ENCODE peak calls at places on chromosomes 7 and 10, in seven cellular contexts. X is upper lobe of right lung, Y is adrenal gland, S is BE2C, N is Peyer's patch, K is heart left ventricle, W is spleen. A is an unnamed sample. For H3K4me1, the result is how much of the 10 kb centered on the place peaks cover.

GRCh38 chr7:8365499-8366110 is 67.8 kb upstream of the NXPH1 start:
- DNase-seq in Y (no peak), K (no peak), W (no peak), X (no peak), N (no peak), S (peak), A (no peak)

GRCh38 chr7:69598487-69599148 is 343 bp downstream of the AUTS2 start:
- DNase-seq in W (peak), X (peak), Y (no peak), N (no peak), K (peak), S (no peak), A (no peak)

GRCh38 chr10:19713800-19714525 is 102.3 kb upstream of the PLXDC2 start:
- DNase-seq in S (no peak), K (no peak), X (no peak), W (no peak), Y (no peak), N (no peak), A (peak)

GRCh38 chr7:21198929-21199328 is 229.0 kb upstream of the SP4 start:
- DNase-seq in X (no peak), S (no peak), W (no peak), K (no peak), N (no peak), Y (no peak), A (no peak)

GRCh38 chr10:126088144-126088543 is 191.8 kb downstream of the FANK1 start:
- DNase-seq in S (no peak), Y (no peak), N (no peak), K (no peak), W (no peak), X (no peak), A (no peak)

GRCh38 chr7:131338990-131339389 is 11.3 kb downstream of the MKLN1 start:
- DNase-seq in K (no peak), X (no peak), N (no peak), Y (no peak), S (no peak), W (no peak), A (no peak)

GRCh38 chr10:97685395-97685958 is 1.6 kb downstream of the AVPI1 start:
- DNase-seq in N (no peak), S (peak), W (no peak), Y (peak), K (no peak), X (peak), A (no peak)

GRCh38 chr7:140639366-140640053 is 1.1 kb downstream of the DENND2A start:
- DNase-seq in Y (no peak), N (no peak), K (peak), W (peak), S (no peak), X (no peak), A (no peak)

GRCh38 chr7:106068986-106069385 is 43.1 kb downstream of the SYPL1 start:
- DNase-seq in X (no peak), Y (no peak), N (no peak), K (no peak), S (no peak), W (no peak), A (no peak)

GRCh38 chr7:8260871-8261707 is 878 bp downstream of the ICA1 start:
- DNase-seq in W (peak), K (peak), Y (peak), N (no peak), X (peak), S (peak), A (no peak)

GRCh38 chr7:2632717-2633537 is 1.1 kb downstream of the TTYH3 start:
- DNase-seq in N (peak), Y (peak), K (peak), S (peak), X (peak), W (peak), A (no peak)

GRCh38 chr10:31704195-31704594 is 224.4 kb downstream of the ARHGAP12 start:
- DNase-seq in Y (peak), X (no peak), N (no peak), S (no peak), W (no peak), K (no peak), A (no peak)

GRCh38 chr10:46556515-46557318 is at the start of gene GPRIN2:
- DNase-seq in K (peak), X (peak), W (peak), N (peak), Y (peak), S (peak), A (peak)

GRCh38 chr7:155738652-155739537 is 73.4 kb downstream of the SHH start:
- DNase-seq in X (peak), Y (peak), W (peak), K (peak), N (peak), S (peak), A (no peak)

GRCh38 chr7:39228946-39229345 is 251.2 kb downstream of the POU6F2 start:
- DNase-seq in N (no peak), W (no peak), X (no peak), K (no peak), S (no peak), Y (no peak), A (no peak)

GRCh38 chr7:112546723-112547513 is 66.1 kb downstream of the LSMEM1 start:
- DNase-seq in W (no peak), K (peak), N (no peak), S (peak), X (peak), Y (no peak), A (peak)

GRCh38 chr7:62361-63116 is 129.8 kb upstream of the FAM20C start:
- DNase-seq in N (no peak), K (no peak), Y (no peak), W (peak), S (no peak), X (peak), A (no peak)

GRCh38 chr7:91089382-91089963 is 174.8 kb upstream of the FZD1 start:
- DNase-seq in W (no peak), N (no peak), Y (peak), X (no peak), S (no peak), K (no peak), A (no peak)
- H3K4me3 ChIP-seq in W (no peak), N (no peak), Y (no peak), X (peak), S (no peak), K (peak), A (no peak)

GRCh38 chr10:123399276-123399839 is 245.2 kb downstream of the BUB3 start:
- DNase-seq in N (no peak), K (no peak), Y (no peak), W (no peak), S (no peak), X (no peak), A (no peak)
- H3K4me1 ChIP-seq in N (under half), K (under half), Y (under half), W (under half), S (under half), X (under half), A (under half)

GRCh38 chr10:5168897-5169296 is 16.1 kb downstream of the AKR1C8 start:
- DNase-seq in Y (no peak), W (no peak), X (no peak), S (no peak), N (no peak), K (no peak), A (no peak)
- H3K4me3 ChIP-seq in Y (no peak), W (no peak), X (no peak), S (no peak), N (no peak), K (no peak), A (no peak)

DNA sequence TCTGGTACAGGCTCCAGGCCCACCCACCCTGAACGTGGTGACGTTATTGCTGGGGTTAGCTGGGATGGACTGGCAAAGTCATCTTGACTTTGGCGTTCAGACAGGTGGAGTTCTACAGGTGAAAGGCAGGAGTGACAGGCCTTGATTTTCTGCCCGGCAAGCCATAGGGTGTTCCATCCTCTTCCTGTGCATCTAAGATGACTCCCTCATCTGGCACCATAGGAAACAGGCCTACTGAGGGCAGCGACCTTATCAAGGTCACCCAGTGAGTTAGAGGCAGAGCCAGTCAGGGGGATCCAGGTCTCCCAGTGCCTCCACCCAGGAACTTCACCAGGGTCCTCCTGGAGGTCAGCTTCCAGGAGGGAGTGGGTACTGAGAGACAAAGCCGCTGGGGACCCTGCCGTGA is 41.6 kb downstream of the HK1 start:
- DNase-seq in Y (no peak), K (no peak), W (peak), X (no peak), S (no peak), N (no peak), A (no peak)
- H3K4me1 ChIP-seq in Y (under half), K (under half), W (half or more), X (under half), S (under half), N (under half), A (under half)

GRCh38 chr10:92697663-92698511 is 8.1 kb downstream of the HHEX start:
- DNase-seq in S (no peak), W (no peak), X (no peak), Y (no peak), N (no peak), K (no peak), A (no peak)

GRCh38 chr10:92696606-92697383 is 7.0 kb downstream of the HHEX start:
- DNase-seq in N (no peak), S (no peak), X (no peak), K (no peak), W (no peak), Y (peak), A (peak)

GRCh38 chr10:92699193-92699517 is 9.4 kb downstream of the HHEX start:
- DNase-seq in K (no peak), S (no peak), N (no peak), Y (no peak), W (no peak), X (no peak), A (no peak)

GRCh38 chr10:92702301-92702916 is 12.7 kb downstream of the HHEX start:
- DNase-seq in K (no peak), Y (peak), N (no peak), X (no peak), W (no peak), S (no peak), A (no peak)

DNA sequence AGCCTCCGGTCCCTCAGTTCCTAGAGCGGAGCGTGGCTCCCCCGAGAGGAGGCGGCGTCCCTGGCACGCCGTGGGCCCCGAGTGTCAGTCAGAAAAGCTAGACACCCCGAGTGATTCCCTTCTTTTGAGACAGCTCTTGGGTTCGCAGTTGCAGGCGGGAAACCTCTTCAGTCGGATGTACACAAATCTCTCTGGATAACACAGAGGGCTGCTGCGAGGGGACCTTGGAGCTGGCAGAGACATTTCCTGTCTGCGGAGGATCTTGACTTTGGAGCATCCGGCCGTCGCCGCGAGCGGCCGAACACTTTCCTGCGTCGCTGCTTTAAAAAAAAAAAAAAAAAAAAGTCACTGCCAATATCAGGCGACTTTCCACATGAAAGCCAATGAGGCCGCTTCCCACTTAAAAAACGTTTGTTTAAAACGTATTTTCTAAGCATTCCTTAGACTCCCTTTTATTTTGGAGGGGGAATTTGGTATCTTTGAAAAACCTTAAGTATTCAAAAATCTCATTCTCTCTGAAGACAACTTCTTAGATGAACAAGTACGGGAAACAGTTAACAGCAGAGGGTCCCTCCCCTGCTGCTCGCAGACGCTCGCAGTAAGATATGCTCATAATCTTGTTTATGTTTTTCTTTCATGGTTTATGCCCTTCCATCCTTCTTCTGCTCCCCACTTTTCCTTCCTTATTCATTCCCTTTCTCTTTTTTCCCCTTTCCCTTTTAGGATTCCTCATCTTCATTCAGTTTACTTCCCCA is 9.9 kb downstream of the HHEX start:
- DNase-seq in W (peak), Y (peak), X (no peak), N (peak), K (peak), S (peak), A (peak)
- H3K4me3 ChIP-seq in W (peak), Y (peak), X (peak), N (peak), K (peak), S (peak), A (peak)